ENCODE peak calls at places on chromosomes 13 and 19, in eight cellular contexts. C is hepatocyte, A is lung, P is kidney, E is upper lobe of right lung, R is esophagus muscularis mucosa, O is ascending aorta, I is fibroblast of lung. B is an unnamed sample. For H3K4me1 and H3K9me3, the result is how much of the 10 kb centered on the place peaks cover.

GRCh38 chr13:100980171-100980570 is 305.6 kb upstream of the TMTC4 start:
- DNase-seq in C (no peak), A (no peak), P (no peak), E (no peak), R (no peak), O (no peak), I (peak), B (no peak)

GRCh38 chr13:80939581-80939980 is 598.7 kb upstream of the SPRY2 start:
- DNase-seq in C (no peak), A (no peak), P (no peak), E (no peak), R (no peak), O (no peak), I (no peak), B (no peak)

GRCh38 chr13:44934724-44935123 is 54.5 kb downstream of the NUFIP1 start:
- DNase-seq in C (no peak), A (no peak), P (no peak), E (no peak), R (no peak), O (no peak), I (peak), B (no peak)

GRCh38 chr13:44703371-44703770 is 127.2 kb upstream of the TSC22D1 start:
- DNase-seq in C (peak), A (no peak), P (no peak), E (no peak), R (no peak), O (no peak), I (peak), B (no peak)

GRCh38 chr19:19214892-19215291 is 3.1 kb downstream of the NCAN start:
- DNase-seq in C (peak), A (no peak), P (no peak), E (no peak), R (no peak), O (no peak), I (peak), B (no peak)

GRCh38 chr13:114082849-114083645 is 49.4 kb downstream of the RASA3 start:
- DNase-seq in C (no peak), A (no peak), P (peak), E (peak), R (no peak), O (no peak), I (peak), B (no peak)

GRCh38 chr19:5985098-5985783 is 7.3 kb upstream of the RANBP3 start:
- DNase-seq in C (peak), A (no peak), P (no peak), E (no peak), R (no peak), O (no peak), I (peak), B (no peak)

GRCh38 chr19:39436350-39436716 is 584 bp upstream of the RPS16 start:
- DNase-seq in C (no peak), A (no peak), P (no peak), E (no peak), R (no peak), O (no peak), I (no peak), B (no peak)

GRCh38 chr19:34904846-34905527 is 21.7 kb upstream of the ZNF30 start:
- DNase-seq in C (no peak), A (no peak), P (no peak), E (no peak), R (no peak), O (no peak), I (no peak), B (no peak)

GRCh38 chr19:12782424-12783225 is 7.3 kb upstream of the HOOK2 start:
- DNase-seq in C (peak), A (peak), P (peak), E (peak), R (no peak), O (peak), I (peak), B (peak)

GRCh38 chr19:29547981-29548380 is 22.2 kb downstream of the VSTM2B start:
- DNase-seq in C (no peak), A (no peak), P (no peak), E (peak), R (no peak), O (no peak), I (no peak), B (no peak)

GRCh38 chr13:102774210-102774560 is 599 bp upstream of the TEX30 start:
- DNase-seq in C (no peak), A (no peak), P (peak), E (no peak), R (no peak), O (no peak), I (no peak), B (no peak)
- H3K27ac ChIP-seq in C (peak), A (peak), P (peak), E (peak), R (peak), O (peak), I (peak), B (no peak)

GRCh38 chr13:51958217-51958547 is 53.1 kb downstream of the ATP7B start:
- DNase-seq in C (peak), A (no peak), P (no peak), E (no peak), R (no peak), O (no peak), I (no peak), B (peak)
- H3K4me1 ChIP-seq in C (under half), A (under half), P (under half), E (under half), R (under half), O (under half), I (under half), B (under half)

GRCh38 chr13:73973156-73973555 is 161.0 kb downstream of the KLF12 start:
- DNase-seq in C (no peak), A (no peak), P (no peak), E (no peak), R (no peak), O (no peak), I (no peak), B (no peak)

GRCh38 chr13:73970413-73971055 is 163.7 kb downstream of the KLF12 start:
- DNase-seq in C (no peak), A (no peak), P (no peak), E (no peak), R (no peak), O (no peak), I (no peak), B (no peak)

GRCh38 chr13:73971481-73971880 is 162.7 kb downstream of the KLF12 start:
- DNase-seq in C (no peak), A (no peak), P (no peak), E (no peak), R (no peak), O (no peak), I (no peak), B (no peak)

GRCh38 chr13:73972503-73972902 is 161.7 kb downstream of the KLF12 start:
- DNase-seq in C (no peak), A (no peak), P (no peak), E (no peak), R (no peak), O (no peak), I (no peak), B (no peak)

GRCh38 chr13:73975767-73976166 is 158.4 kb downstream of the KLF12 start:
- DNase-seq in C (no peak), A (no peak), P (no peak), E (no peak), R (no peak), O (no peak), I (no peak), B (no peak)
- H3K9me3 ChIP-seq in C (under half), A (under half), P (under half), E (under half), R (under half), O (under half), I (under half), B (under half)

GRCh38 chr13:48563611-48564010 is 30.7 kb upstream of the RCBTB2 start:
- DNase-seq in C (no peak), A (no peak), P (no peak), E (no peak), R (no peak), O (no peak), I (no peak), B (no peak)

GRCh38 chr13:48559638-48560320 is 26.9 kb upstream of the RCBTB2 start:
- DNase-seq in C (no peak), A (no peak), P (no peak), E (no peak), R (no peak), O (no peak), I (peak), B (no peak)

GRCh38 chr13:48562296-48563066 is 29.6 kb upstream of the RCBTB2 start:
- DNase-seq in C (no peak), A (no peak), P (no peak), E (no peak), R (peak), O (no peak), I (peak), B (no peak)

GRCh38 chr13:48561461-48562224 is 28.8 kb upstream of the RCBTB2 start:
- DNase-seq in C (no peak), A (no peak), P (no peak), E (no peak), R (no peak), O (no peak), I (no peak), B (no peak)

GRCh38 chr13:48560657-48561337 is 27.9 kb upstream of the RCBTB2 start:
- DNase-seq in C (no peak), A (no peak), P (no peak), E (no peak), R (peak), O (no peak), I (no peak), B (no peak)
- H3K27ac ChIP-seq in C (no peak), A (no peak), P (no peak), E (no peak), R (no peak), O (no peak), I (no peak), B (no peak)

DNA sequence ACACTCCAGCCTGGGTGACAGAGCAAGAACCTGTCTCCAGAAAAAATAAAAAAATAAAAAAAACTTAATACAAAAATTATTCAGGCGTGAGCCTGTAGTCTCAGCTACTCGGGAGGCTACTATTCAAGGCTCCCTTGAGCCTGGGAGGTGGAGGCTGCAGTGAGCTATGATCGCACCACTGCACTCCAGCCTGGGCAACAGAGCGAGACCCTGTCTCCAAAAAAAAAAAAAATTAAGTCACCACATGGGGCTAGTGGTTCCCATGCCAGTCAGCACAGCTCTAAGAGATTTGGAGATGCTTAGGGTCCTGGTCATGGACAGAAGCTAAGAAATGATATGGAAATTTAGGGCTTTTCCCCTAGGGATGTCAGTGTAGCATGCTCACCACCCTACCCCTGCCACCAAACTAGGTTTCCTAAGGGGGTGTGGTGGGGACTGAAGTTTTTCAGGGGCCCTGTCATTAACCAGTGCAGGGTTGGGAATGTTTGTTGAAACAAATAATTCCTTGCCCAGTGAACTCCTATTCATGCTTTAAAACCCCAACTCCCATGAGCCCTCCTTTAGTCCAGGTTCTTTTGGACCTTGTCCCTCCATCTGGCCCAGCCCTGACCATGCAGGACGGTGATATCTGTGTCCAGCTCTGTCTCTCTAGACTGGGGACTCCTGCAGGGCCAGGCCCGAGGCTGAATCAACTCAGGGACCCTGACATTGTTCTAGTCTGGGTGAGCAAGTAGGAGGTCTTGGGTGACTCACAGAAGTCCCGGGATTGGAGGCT is 1.8 kb downstream of the FCHO1 start:
- DNase-seq in C (no peak), A (no peak), P (no peak), E (no peak), R (no peak), O (no peak), I (no peak), B (no peak)
- H3K4me1 ChIP-seq in C (under half), A (under half), P (under half), E (under half), R (under half), O (under half), I (under half), B (under half)

GRCh38 chr19:45333609-45334303 is 6.8 kb upstream of the KLC3 start:
- DNase-seq in C (no peak), A (no peak), P (no peak), E (no peak), R (no peak), O (no peak), I (no peak), B (no peak)
- H3K9me3 ChIP-seq in C (under half), A (under half), P (under half), E (under half), R (under half), O (under half), I (under half), B (under half)

GRCh38 chr19:46998445-46999142 is 21.0 kb upstream of the NPAS1 start:
- DNase-seq in C (no peak), A (no peak), P (no peak), E (no peak), R (no peak), O (no peak), I (no peak), B (no peak)
- H3K27ac ChIP-seq in C (no peak), A (no peak), P (no peak), E (no peak), R (no peak), O (no peak), I (no peak), B (no peak)

GRCh38 chr19:48253999-48254398 is 1.7 kb downstream of the CARD8 start:
- DNase-seq in C (no peak), A (no peak), P (no peak), E (no peak), R (no peak), O (no peak), I (no peak), B (no peak)

GRCh38 chr19:48255376-48256303 is at the start of gene CARD8:
- DNase-seq in C (peak), A (peak), P (peak), E (peak), R (peak), O (peak), I (peak), B (peak)

GRCh38 chr19:48258350-48258749 is 2.6 kb upstream of the CARD8 start:
- DNase-seq in C (no peak), A (no peak), P (no peak), E (no peak), R (no peak), O (no peak), I (peak), B (no peak)

GRCh38 chr19:48252625-48253024 is 3.1 kb downstream of the CARD8 start:
- DNase-seq in C (no peak), A (no peak), P (no peak), E (no peak), R (no peak), O (no peak), I (no peak), B (no peak)

GRCh38 chr19:48254529-48254970 is 1.2 kb downstream of the CARD8 start:
- DNase-seq in C (no peak), A (no peak), P (no peak), E (no peak), R (no peak), O (no peak), I (no peak), B (no peak)
- H3K4me1 ChIP-seq in C (under half), A (under half), P (under half), E (half or more), R (under half), O (under half), I (under half), B (under half)

DNA sequence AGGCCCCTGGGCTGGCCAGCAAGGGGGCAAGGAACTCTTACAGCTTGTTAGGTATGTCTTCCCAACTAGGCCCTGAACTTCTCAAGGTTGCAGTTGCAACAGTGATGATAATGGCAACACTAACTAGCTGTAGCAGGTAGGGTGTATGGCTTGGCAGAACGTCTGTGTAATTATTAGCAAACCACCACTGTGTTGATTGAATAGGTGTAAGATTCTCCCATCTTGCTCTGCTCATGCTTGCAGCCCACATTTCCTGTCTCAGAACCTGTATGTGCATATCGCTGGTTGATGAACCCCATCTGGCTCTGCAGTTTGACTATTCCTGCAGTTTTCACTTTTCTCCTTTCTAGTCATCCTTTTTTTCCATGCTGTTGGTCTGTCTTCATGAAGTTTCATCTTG is 178.8 kb downstream of the KATNAL1 start:
- DNase-seq in C (no peak), A (no peak), P (no peak), E (no peak), R (no peak), O (no peak), I (no peak), B (no peak)
- H3K9me3 ChIP-seq in C (under half), A (under half), P (under half), E (under half), R (under half), O (under half), I (under half), B (under half)

B was measured in colonic mucosa.